ENCODE peak calls at places on chromosomes 7 and 10, in eight cellular contexts. S, H, Z, C, W, B, T and O are unnamed samples.

GRCh38 chr10:126041804-126042231 is 145.5 kb downstream of the FANK1 start:
- DNase-seq in S (no peak), H (peak; percentile 27), Z (peak; percentile 11), C (no peak), W (peak; percentile 88), B (peak; percentile 66), T (peak; percentile 80), O (peak; percentile 93)

GRCh38 chr7:140375323-140375722 is 23.0 kb downstream of the SLC37A3 start:
- DNase-seq in S (no peak), H (no peak), Z (no peak), C (no peak), W (no peak), B (no peak), T (no peak), O (no peak)

GRCh38 chr10:93219347-93219746 is 145.7 kb downstream of the CYP26A1 start:
- DNase-seq in S (no peak), H (no peak), Z (no peak), C (no peak), W (no peak), B (no peak), T (no peak), O (no peak)

GRCh38 chr10:114384601-114385000 is 19.7 kb downstream of the AFAP1L2 start:
- DNase-seq in S (no peak), H (no peak), Z (no peak), C (no peak), W (no peak), B (no peak), T (no peak), O (no peak)

GRCh38 chr10:132559538-132559937 is 22.0 kb downstream of the INPP5A start:
- DNase-seq in S (no peak), H (no peak), Z (no peak), C (no peak), W (no peak), B (no peak), T (no peak), O (no peak)

GRCh38 chr7:101816499-101817030 is 861 bp upstream of the CUX1 start:
- DNase-seq in S (peak; percentile 70), H (peak; percentile 29), Z (peak; percentile 5), C (no peak), W (peak; percentile 55), B (peak; percentile 37), T (peak; percentile 51), O (no peak)

GRCh38 chr7:155558961-155559360 is 12.6 kb upstream of the CNPY1 start:
- DNase-seq in S (no peak), H (no peak), Z (no peak), C (no peak), W (no peak), B (no peak), T (no peak), O (no peak)

GRCh38 chr7:23117841-23118240 is 12.3 kb downstream of the KLHL7 start:
- DNase-seq in S (no peak), H (no peak), Z (no peak), C (no peak), W (no peak), B (peak; percentile 18), T (no peak), O (no peak)

GRCh38 chr7:68107256-68107655 is 1110.6 kb downstream of the TYW1 start:
- DNase-seq in S (no peak), H (no peak), Z (no peak), C (no peak), W (peak; percentile 2), B (no peak), T (peak; percentile 18), O (no peak)

GRCh38 chr7:26376208-26376917 is 84.7 kb downstream of the SNX10 start:
- DNase-seq in S (peak; percentile 64), H (no peak), Z (peak; percentile 28), C (no peak), W (no peak), B (no peak), T (peak; percentile 16), O (no peak)

GRCh38 chr7:491292-491957 is 28.2 kb downstream of the PDGFA start:
- DNase-seq in S (no peak), H (no peak), Z (no peak), C (no peak), W (no peak), B (no peak), T (peak; percentile 9), O (peak; percentile 75)

GRCh38 chr7:50397320-50397970 is 52.7 kb downstream of the FIGNL1 start:
- DNase-seq in S (no peak), H (no peak), Z (no peak), C (no peak), W (no peak), B (no peak), T (no peak), O (no peak)

GRCh38 chr7:33050425-33051318 is 11.9 kb downstream of the NT5C3A start:
- DNase-seq in S (peak; percentile 72), H (peak; percentile 35), Z (no peak), C (no peak), W (peak; percentile 67), B (peak; percentile 52), T (no peak), O (peak; percentile 29)